ENCODE peak calls at places on chromosome 20, in six cellular contexts. T, U, E, N, X and S are unnamed samples.

GRCh38 chr20:2038161-2038560 is 44.3 kb upstream of the PDYN start:
- DNase-seq in T (no peak), U (no peak), E (no peak), N (no peak), X (no peak), S (no peak)

GRCh38 chr20:17634666-17635319 is 47.2 kb downstream of the RRBP1 start:
- DNase-seq in T (no peak), U (peak; percentile 40), E (peak; percentile 90), N (no peak), X (no peak), S (no peak)

GRCh38 chr20:40750541-40750940 is 61.5 kb upstream of the MAFB start:
- DNase-seq in T (no peak), U (no peak), E (no peak), N (no peak), X (no peak), S (no peak)

GRCh38 chr20:13525225-13525940 is 113.3 kb downstream of the TASP1 start:
- DNase-seq in T (peak; percentile 95), U (no peak), E (no peak), N (no peak), X (no peak), S (no peak)

GRCh38 chr20:17584684-17585083 is 14.8 kb downstream of the DSTN start:
- DNase-seq in T (no peak), U (no peak), E (no peak), N (no peak), X (no peak), S (no peak)

GRCh38 chr20:35462351-35462750 is 7.0 kb downstream of the CEP250 start:
- DNase-seq in T (no peak), U (no peak), E (no peak), N (no peak), X (no peak), S (no peak)

GRCh38 chr20:23625236-23625964 is 12.4 kb downstream of the CST3 start:
- DNase-seq in T (peak; percentile 70), U (no peak), E (no peak), N (no peak), X (no peak), S (no peak)

GRCh38 chr20:22928679-22929078 is 106.4 kb upstream of the SSTR4 start:
- DNase-seq in T (no peak), U (no peak), E (no peak), N (no peak), X (no peak), S (no peak)

GRCh38 chr20:23349338-23350006 is 1.1 kb upstream of the NXT1 start:
- DNase-seq in T (no peak), U (no peak), E (no peak), N (no peak), X (no peak), S (no peak)

GRCh38 chr20:4601630-4602296 is 119.9 kb upstream of the PRND start:
- DNase-seq in T (no peak), U (peak; percentile 73), E (no peak), N (no peak), X (no peak), S (no peak)

GRCh38 chr20:33681728-33682353 is 4.3 kb downstream of the E2F1 start:
- DNase-seq in T (no peak), U (no peak), E (no peak), N (no peak), X (no peak), S (no peak)

GRCh38 chr20:22339091-22339881 is 245.1 kb downstream of the FOXA2 start:
- DNase-seq in T (peak; percentile 56), U (no peak), E (no peak), N (peak; percentile 1), X (no peak), S (no peak)

GRCh38 chr20:52190437-52191131 is 995 bp downstream of the ZFP64 start:
- DNase-seq in T (peak; percentile 64), U (no peak), E (peak; percentile 11), N (no peak), X (no peak), S (no peak)

GRCh38 chr20:22522701-22523100 is 61.7 kb downstream of the FOXA2 start:
- DNase-seq in T (no peak), U (no peak), E (no peak), N (no peak), X (no peak), S (no peak)

GRCh38 chr20:16061394-16061793 is 511.9 kb downstream of the KIF16B start:
- DNase-seq in T (no peak), U (no peak), E (no peak), N (no peak), X (no peak), S (no peak)

GRCh38 chr20:61697666-61698597 is 367.7 kb downstream of the TAF4 start:
- DNase-seq in T (no peak), U (no peak), E (no peak), N (no peak), X (no peak), S (no peak)

GRCh38 chr20:7742479-7742878 is 197.8 kb downstream of the HAO1 start:
- DNase-seq in T (peak; percentile 79), U (no peak), E (no peak), N (no peak), X (no peak), S (no peak)

GRCh38 chr20:41181567-41181966 is 44.2 kb downstream of the PLCG1 start:
- DNase-seq in T (no peak), U (no peak), E (no peak), N (no peak), X (no peak), S (no peak)

GRCh38 chr20:22794200-22794599 is 209.8 kb upstream of the FOXA2 start:
- DNase-seq in T (no peak), U (no peak), E (no peak), N (no peak), X (no peak), S (no peak)

GRCh38 chr20:539848-540247 is 3.7 kb downstream of the CSNK2A1 start:
- DNase-seq in T (peak; percentile 80), U (no peak), E (no peak), N (no peak), X (no peak), S (no peak)

GRCh38 chr20:31835554-31835953 is 9.8 kb downstream of the FOXS1 start:
- DNase-seq in T (no peak), U (no peak), E (no peak), N (no peak), X (no peak), S (no peak)

GRCh38 chr20:54002056-54002575 is 68.3 kb downstream of the BCAS1 start:
- DNase-seq in T (no peak), U (no peak), E (no peak), N (no peak), X (no peak), S (no peak)

GRCh38 chr20:57660510-57661199 is 40.4 kb upstream of the ZBP1 start:
- DNase-seq in T (no peak), U (no peak), E (peak; percentile 6), N (no peak), X (no peak), S (peak; percentile 8)

GRCh38 chr20:37511605-37512275 is 9.3 kb upstream of the NNAT start:
- DNase-seq in T (peak; percentile 74), U (no peak), E (no peak), N (no peak), X (no peak), S (no peak)